ENCODE peak calls at places on chromosome 11, in four cellular contexts. M, W, L and R are unnamed samples.
A peak's percentile ranks its signal among the peaks of the same experiment; 100 is the strongest.

GRCh38 chr11:75563501-75563977 is 1.5 kb downstream of the SERPINH1 start:
- DNase-seq in W (no peak), L (no peak), M (no peak), R (no peak)

GRCh38 chr11:86978756-86979608 is 23.8 kb upstream of the FZD4 start:
- DNase-seq in W (no peak), L (peak; percentile 21), M (no peak), R (no peak)

GRCh38 chr11:5367461-5368074 is 16.0 kb upstream of the OR51M1 start:
- DNase-seq in W (no peak), L (no peak), M (no peak), R (no peak)

GRCh38 chr11:117044287-117045035 is 53.8 kb downstream of the SIK3 start:
- DNase-seq in L (no peak), M (no peak), W (no peak), R (no peak)

GRCh38 chr11:35963911-35964310 is 20.0 kb downstream of the LDLRAD3 start:
- DNase-seq in W (peak; percentile 50), L (no peak), M (no peak), R (peak; percentile 74)

GRCh38 chr11:83006877-83007330 is 64.8 kb downstream of the RAB30 start:
- DNase-seq in M (no peak), L (no peak), W (no peak), R (no peak)

GRCh38 chr11:62575156-62575555 is 1.5 kb upstream of the EEF1G start:
- DNase-seq in W (peak; percentile 48), M (no peak), L (no peak), R (no peak)

GRCh38 chr11:2217211-2218081 is 45.8 kb upstream of the TH start:
- DNase-seq in L (no peak), W (no peak), M (no peak), R (no peak)